ENCODE peak calls at places on chromosomes 13 and 19, in nine cellular contexts. One of them, this sample, is unnamed.

GRCh38 chr13:85137516-85137915 is 661.7 kb downstream of the SLITRK6 start:
- DNase-seq in sigmoid colon: no peak
- DNase-seq in H9: no peak
- DNase-seq in adrenal gland: no peak
- DNase-seq in heart left ventricle: no peak
- DNase-seq in left lung: no peak
- DNase-seq in CD8-positive, alpha-beta memory T cell: no peak
- DNase-seq in body of pancreas: no peak
- DNase-seq in psoas muscle: no peak
- DNase-seq in this sample: no peak

GRCh38 chr19:14073232-14073924 is 792 bp downstream of the MISP3 start:
- DNase-seq in sigmoid colon: peak; percentile 82
- DNase-seq in H9: peak; percentile 73
- DNase-seq in adrenal gland: peak; percentile 80
- DNase-seq in heart left ventricle: peak; percentile 77
- DNase-seq in left lung: peak; percentile 95
- DNase-seq in CD8-positive, alpha-beta memory T cell: peak; percentile 85
- DNase-seq in body of pancreas: peak; percentile 84
- DNase-seq in psoas muscle: peak; percentile 89
- DNase-seq in this sample: no peak

GRCh38 chr13:62706035-62706434 is 1290.4 kb upstream of the PCDH20 start:
- DNase-seq in sigmoid colon: no peak
- DNase-seq in H9: no peak
- DNase-seq in adrenal gland: no peak
- DNase-seq in heart left ventricle: no peak
- DNase-seq in left lung: no peak
- DNase-seq in CD8-positive, alpha-beta memory T cell: no peak
- DNase-seq in body of pancreas: no peak
- DNase-seq in psoas muscle: no peak
- DNase-seq in this sample: no peak

GRCh38 chr13:54301085-54301484 is 1272.5 kb downstream of the OLFM4 start:
- DNase-seq in sigmoid colon: no peak
- DNase-seq in H9: no peak
- DNase-seq in adrenal gland: no peak
- DNase-seq in heart left ventricle: no peak
- DNase-seq in left lung: no peak
- DNase-seq in CD8-positive, alpha-beta memory T cell: no peak
- DNase-seq in body of pancreas: no peak
- DNase-seq in psoas muscle: no peak
- DNase-seq in this sample: no peak

GRCh38 chr19:17538684-17539287 is 16.7 kb upstream of the COLGALT1 start:
- DNase-seq in sigmoid colon: no peak
- DNase-seq in H9: no peak
- DNase-seq in adrenal gland: no peak
- DNase-seq in heart left ventricle: no peak
- DNase-seq in left lung: no peak
- DNase-seq in CD8-positive, alpha-beta memory T cell: no peak
- DNase-seq in body of pancreas: no peak
- DNase-seq in psoas muscle: no peak
- DNase-seq in this sample: no peak

GRCh38 chr19:632228-633067 is 889 bp downstream of the POLRMT start:
- DNase-seq in sigmoid colon: no peak
- DNase-seq in H9: peak; percentile 67
- DNase-seq in adrenal gland: peak; percentile 67
- DNase-seq in heart left ventricle: no peak
- DNase-seq in left lung: no peak
- DNase-seq in CD8-positive, alpha-beta memory T cell: no peak
- DNase-seq in body of pancreas: no peak
- DNase-seq in psoas muscle: no peak
- DNase-seq in this sample: no peak

GRCh38 chr13:31742102-31742695 is 2.9 kb downstream of the RXFP2 start:
- DNase-seq in sigmoid colon: peak; percentile 77
- DNase-seq in H9: peak; percentile 66
- DNase-seq in adrenal gland: peak; percentile 54
- DNase-seq in heart left ventricle: peak; percentile 64
- DNase-seq in left lung: no peak
- DNase-seq in CD8-positive, alpha-beta memory T cell: peak; percentile 28
- DNase-seq in body of pancreas: peak; percentile 69
- DNase-seq in psoas muscle: peak; percentile 73
- DNase-seq in this sample: no peak

GRCh38 chr13:78586706-78587105 is 16.6 kb downstream of the POU4F1 start:
- DNase-seq in sigmoid colon: no peak
- DNase-seq in H9: peak; percentile 88
- DNase-seq in adrenal gland: no peak
- DNase-seq in heart left ventricle: no peak
- DNase-seq in left lung: peak; percentile 63
- DNase-seq in CD8-positive, alpha-beta memory T cell: no peak
- DNase-seq in body of pancreas: no peak
- DNase-seq in psoas muscle: no peak
- DNase-seq in this sample: no peak

GRCh38 chr13:78430811-78431210 is 172.5 kb downstream of the POU4F1 start:
- DNase-seq in sigmoid colon: no peak
- DNase-seq in H9: no peak
- DNase-seq in adrenal gland: no peak
- DNase-seq in heart left ventricle: no peak
- DNase-seq in left lung: no peak
- DNase-seq in CD8-positive, alpha-beta memory T cell: no peak
- DNase-seq in body of pancreas: no peak
- DNase-seq in psoas muscle: no peak
- DNase-seq in this sample: no peak

GRCh38 chr13:29696606-29697005 is 101.1 kb upstream of the SLC7A1 start:
- DNase-seq in sigmoid colon: no peak
- DNase-seq in H9: no peak
- DNase-seq in adrenal gland: no peak
- DNase-seq in heart left ventricle: no peak
- DNase-seq in left lung: no peak
- DNase-seq in CD8-positive, alpha-beta memory T cell: no peak
- DNase-seq in body of pancreas: no peak
- DNase-seq in psoas muscle: no peak
- DNase-seq in this sample: no peak

GRCh38 chr13:99600318-99600717 is 99.0 kb downstream of the TM9SF2 start:
- DNase-seq in sigmoid colon: no peak
- DNase-seq in H9: peak; percentile 71
- DNase-seq in adrenal gland: no peak
- DNase-seq in heart left ventricle: no peak
- DNase-seq in left lung: no peak
- DNase-seq in CD8-positive, alpha-beta memory T cell: peak; percentile 33
- DNase-seq in body of pancreas: no peak
- DNase-seq in psoas muscle: no peak
- DNase-seq in this sample: no peak

GRCh38 chr13:94169783-94170513 is 309.5 kb downstream of the DCT start:
- DNase-seq in sigmoid colon: no peak
- DNase-seq in H9: no peak
- DNase-seq in adrenal gland: no peak
- DNase-seq in heart left ventricle: no peak
- DNase-seq in left lung: peak; percentile 17
- DNase-seq in CD8-positive, alpha-beta memory T cell: no peak
- DNase-seq in body of pancreas: no peak
- DNase-seq in psoas muscle: peak; percentile 52
- DNase-seq in this sample: no peak

GRCh38 chr19:4557971-4558941 is 1.2 kb downstream of the SEMA6B start:
- DNase-seq in sigmoid colon: no peak
- DNase-seq in H9: peak; percentile 71
- DNase-seq in adrenal gland: no peak
- DNase-seq in heart left ventricle: no peak
- DNase-seq in left lung: peak; percentile 90
- DNase-seq in CD8-positive, alpha-beta memory T cell: peak; percentile 20
- DNase-seq in body of pancreas: peak; percentile 60
- DNase-seq in psoas muscle: no peak
- DNase-seq in this sample: no peak

GRCh38 chr13:23107665-23108064 is 73.1 kb upstream of the SGCG start:
- DNase-seq in sigmoid colon: no peak
- DNase-seq in H9: no peak
- DNase-seq in adrenal gland: no peak
- DNase-seq in heart left ventricle: no peak
- DNase-seq in left lung: no peak
- DNase-seq in CD8-positive, alpha-beta memory T cell: no peak
- DNase-seq in body of pancreas: no peak
- DNase-seq in psoas muscle: no peak
- DNase-seq in this sample: no peak

GRCh38 chr19:33292595-33293254 is 9.6 kb downstream of the CEBPA start:
- DNase-seq in sigmoid colon: no peak
- DNase-seq in H9: no peak
- DNase-seq in adrenal gland: peak; percentile 39
- DNase-seq in heart left ventricle: no peak
- DNase-seq in left lung: peak; percentile 77
- DNase-seq in CD8-positive, alpha-beta memory T cell: no peak
- DNase-seq in body of pancreas: peak; percentile 26
- DNase-seq in psoas muscle: peak; percentile 65
- DNase-seq in this sample: no peak

GRCh38 chr19:13830761-13831481 is 35.7 kb downstream of the ZSWIM4 start:
- DNase-seq in sigmoid colon: no peak
- DNase-seq in H9: no peak
- DNase-seq in adrenal gland: no peak
- DNase-seq in heart left ventricle: no peak
- DNase-seq in left lung: no peak
- DNase-seq in CD8-positive, alpha-beta memory T cell: no peak
- DNase-seq in body of pancreas: no peak
- DNase-seq in psoas muscle: no peak
- DNase-seq in this sample: no peak

GRCh38 chr13:79646880-79647279 is 165.9 kb downstream of the NDFIP2 start:
- DNase-seq in sigmoid colon: no peak
- DNase-seq in H9: no peak
- DNase-seq in adrenal gland: no peak
- DNase-seq in heart left ventricle: no peak
- DNase-seq in left lung: no peak
- DNase-seq in CD8-positive, alpha-beta memory T cell: no peak
- DNase-seq in body of pancreas: no peak
- DNase-seq in psoas muscle: no peak
- DNase-seq in this sample: no peak

GRCh38 chr13:50275392-50276063 is 260.3 kb downstream of the KCNRG start:
- DNase-seq in sigmoid colon: no peak
- DNase-seq in H9: no peak
- DNase-seq in adrenal gland: no peak
- DNase-seq in heart left ventricle: no peak
- DNase-seq in left lung: no peak
- DNase-seq in CD8-positive, alpha-beta memory T cell: no peak
- DNase-seq in body of pancreas: no peak
- DNase-seq in psoas muscle: no peak
- DNase-seq in this sample: no peak

GRCh38 chr19:40512473-40513344 is 45.9 kb downstream of the SPTBN4 start:
- DNase-seq in sigmoid colon: no peak
- DNase-seq in H9: peak; percentile 67
- DNase-seq in adrenal gland: no peak
- DNase-seq in heart left ventricle: no peak
- DNase-seq in left lung: no peak
- DNase-seq in CD8-positive, alpha-beta memory T cell: no peak
- DNase-seq in body of pancreas: peak; percentile 34
- DNase-seq in psoas muscle: no peak
- DNase-seq in this sample: no peak

DNA sequence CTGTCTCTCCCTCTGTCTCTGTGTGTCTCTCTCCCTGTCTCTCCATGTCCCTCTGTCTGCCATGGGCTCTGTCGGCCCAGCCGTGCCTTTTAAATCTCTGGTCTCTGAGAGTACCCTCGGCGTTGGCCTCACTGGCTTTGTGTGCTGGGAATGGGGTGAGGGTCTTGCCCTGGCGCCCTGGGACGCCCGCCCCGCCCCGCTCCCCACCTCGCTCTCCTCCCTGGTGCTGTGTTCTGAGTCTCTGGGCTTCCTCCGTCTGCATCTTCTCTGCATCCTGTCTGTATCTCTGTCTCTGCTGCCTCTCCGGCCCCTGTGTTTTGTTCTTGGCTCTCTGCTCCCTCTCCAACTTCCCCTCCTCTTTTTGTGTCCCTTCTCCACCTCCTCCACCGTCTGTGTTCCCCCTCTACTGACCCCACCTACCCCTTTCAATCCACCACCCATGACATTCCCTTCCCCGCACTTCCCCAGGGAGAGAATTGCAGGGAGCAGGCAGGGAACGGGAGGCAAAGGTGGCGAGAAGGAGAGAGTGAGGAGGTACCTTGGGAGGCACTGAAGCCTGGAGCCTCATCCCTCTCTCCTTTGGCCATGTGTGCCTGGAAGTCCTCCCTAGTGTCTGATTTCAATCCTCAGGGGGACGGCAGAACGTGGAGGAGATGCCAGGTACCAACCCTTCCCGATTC is 4.0 kb upstream of the MEIS3 start:
- DNase-seq in sigmoid colon: no peak
- DNase-seq in H9: no peak
- DNase-seq in adrenal gland: no peak
- DNase-seq in heart left ventricle: no peak
- DNase-seq in left lung: no peak
- DNase-seq in CD8-positive, alpha-beta memory T cell: no peak
- DNase-seq in body of pancreas: no peak
- DNase-seq in psoas muscle: no peak
- DNase-seq in this sample: no peak
- H3K27me3 ChIP-seq in sigmoid colon: peaks cover 47% of the 10 kb centered on the region
- H3K27me3 ChIP-seq in H9: peaks cover 27% of the 10 kb centered on the region
- H3K27me3 ChIP-seq in adrenal gland: peaks cover 55% of the 10 kb centered on the region
- H3K27me3 ChIP-seq in heart left ventricle: peaks cover 43% of the 10 kb centered on the region
- H3K27me3 ChIP-seq in left lung: peaks cover 100% of the 10 kb centered on the region
- H3K27me3 ChIP-seq in CD8-positive, alpha-beta memory T cell: peaks cover 60% of the 10 kb centered on the region
- H3K27me3 ChIP-seq in body of pancreas: no peaks in the 10 kb centered on the region
- H3K27me3 ChIP-seq in psoas muscle: peaks cover 73% of the 10 kb centered on the region
- H3K27me3 ChIP-seq in this sample: peaks cover 53% of the 10 kb centered on the region

GRCh38 chr19:2012941-2013682 is 2.4 kb downstream of the BTBD2 start:
- DNase-seq in sigmoid colon: no peak
- DNase-seq in H9: no peak
- DNase-seq in adrenal gland: no peak
- DNase-seq in heart left ventricle: no peak
- DNase-seq in left lung: no peak
- DNase-seq in CD8-positive, alpha-beta memory T cell: no peak
- DNase-seq in body of pancreas: no peak
- DNase-seq in psoas muscle: no peak
- DNase-seq in this sample: no peak
- H3K4me1 ChIP-seq in sigmoid colon: peaks cover 32% of the 10 kb centered on the region
- H3K4me1 ChIP-seq in H9: no peaks in the 10 kb centered on the region
- H3K4me1 ChIP-seq in adrenal gland: peaks cover 13% of the 10 kb centered on the region
- H3K4me1 ChIP-seq in heart left ventricle: peaks cover 28% of the 10 kb centered on the region
- H3K4me1 ChIP-seq in left lung: peaks cover 11% of the 10 kb centered on the region
- H3K4me1 ChIP-seq in CD8-positive, alpha-beta memory T cell: peaks cover 6% of the 10 kb centered on the region
- H3K4me1 ChIP-seq in body of pancreas: peaks cover 26% of the 10 kb centered on the region
- H3K4me1 ChIP-seq in psoas muscle: no peaks in the 10 kb centered on the region
- H3K4me1 ChIP-seq in this sample: peaks cover 5% of the 10 kb centered on the region

DNA sequence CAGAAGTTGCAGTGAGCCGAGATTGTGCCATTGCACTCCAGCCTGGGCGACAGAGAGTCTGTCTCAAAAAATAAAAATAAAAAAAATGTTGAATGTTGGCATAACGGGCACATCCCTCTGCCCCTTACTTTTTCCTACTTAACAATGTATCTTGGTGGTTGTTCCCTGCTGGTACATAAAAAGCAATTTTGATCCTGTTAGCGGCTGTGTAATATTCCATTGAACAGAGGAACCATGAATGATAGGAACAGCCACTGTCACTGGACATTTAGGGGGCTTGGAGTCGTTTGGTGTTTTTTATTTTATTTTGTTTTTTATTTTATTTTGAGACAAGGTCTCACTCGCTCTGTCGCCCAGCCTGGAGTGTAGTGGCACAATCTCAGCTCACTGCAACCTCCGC is 10.4 kb upstream of the NCCRP1 start:
- DNase-seq in sigmoid colon: no peak
- DNase-seq in H9: no peak
- DNase-seq in adrenal gland: no peak
- DNase-seq in heart left ventricle: no peak
- DNase-seq in left lung: no peak
- DNase-seq in CD8-positive, alpha-beta memory T cell: no peak
- DNase-seq in body of pancreas: no peak
- DNase-seq in psoas muscle: no peak
- DNase-seq in this sample: no peak
- H3K27me3 ChIP-seq in sigmoid colon: peaks cover 6% of the 10 kb centered on the region
- H3K27me3 ChIP-seq in H9: no peaks in the 10 kb centered on the region
- H3K27me3 ChIP-seq in adrenal gland: no peaks in the 10 kb centered on the region
- H3K27me3 ChIP-seq in heart left ventricle: peaks cover 10% of the 10 kb centered on the region
- H3K27me3 ChIP-seq in left lung: peaks cover 17% of the 10 kb centered on the region
- H3K27me3 ChIP-seq in CD8-positive, alpha-beta memory T cell: no peaks in the 10 kb centered on the region
- H3K27me3 ChIP-seq in body of pancreas: no peaks in the 10 kb centered on the region
- H3K27me3 ChIP-seq in psoas muscle: peaks cover 17% of the 10 kb centered on the region
- H3K27me3 ChIP-seq in this sample: no peaks in the 10 kb centered on the region

GRCh38 chr13:33262069-33262487 is 23.5 kb downstream of the STARD13 start:
- DNase-seq in sigmoid colon: peak; percentile 72
- DNase-seq in H9: peak; percentile 66
- DNase-seq in adrenal gland: peak; percentile 43
- DNase-seq in heart left ventricle: no peak
- DNase-seq in left lung: no peak
- DNase-seq in CD8-positive, alpha-beta memory T cell: no peak
- DNase-seq in body of pancreas: no peak
- DNase-seq in psoas muscle: no peak
- DNase-seq in this sample: peak; percentile 75
- H3K4me1 ChIP-seq in sigmoid colon: peaks cover 66% of the 10 kb centered on the region
- H3K4me1 ChIP-seq in H9: peaks cover 15% of the 10 kb centered on the region
- H3K4me1 ChIP-seq in adrenal gland: peaks cover 7% of the 10 kb centered on the region
- H3K4me1 ChIP-seq in heart left ventricle: peaks cover 98% of the 10 kb centered on the region
- H3K4me1 ChIP-seq in left lung: peaks cover 76% of the 10 kb centered on the region
- H3K4me1 ChIP-seq in CD8-positive, alpha-beta memory T cell: no peaks in the 10 kb centered on the region
- H3K4me1 ChIP-seq in body of pancreas: peaks cover 69% of the 10 kb centered on the region
- H3K4me1 ChIP-seq in psoas muscle: peaks cover 56% of the 10 kb centered on the region
- H3K4me1 ChIP-seq in this sample: peaks cover 54% of the 10 kb centered on the region